ENCODE peak calls at places on chromosomes 6 and 20, in five cellular contexts. C, J, M, K and R are unnamed samples.

GRCh38 chr6:149012040-149012545 is 265.3 kb downstream of the UST start:
- DNase-seq in J (peak), K (no peak), C (peak), M (no peak), R (no peak)

GRCh38 chr6:52672422-52673025 is 1.6 kb downstream of the TMEM14A start:
- DNase-seq in J (no peak), C (no peak), M (no peak), K (no peak), R (no peak)

GRCh38 chr6:120378582-120379220 is 955.6 kb downstream of the TBC1D32 start:
- DNase-seq in C (peak), M (peak), K (peak), J (no peak), R (no peak)

GRCh38 chr20:58717278-58718091 is 24.9 kb downstream of the NPEPL1 start:
- DNase-seq in J (peak), C (no peak), M (no peak), K (peak), R (no peak)

GRCh38 chr20:21272279-21272678 is 30.9 kb upstream of the XRN2 start:
- DNase-seq in J (no peak), K (no peak), C (no peak), M (peak), R (no peak)

GRCh38 chr6:129890164-129890563 is 29.0 kb upstream of the TMEM244 start:
- DNase-seq in M (no peak), J (no peak), K (no peak), C (peak), R (no peak)

GRCh38 chr6:64310214-64310613 is 674.6 kb downstream of the PHF3 start:
- DNase-seq in J (no peak), K (no peak), M (no peak), C (no peak), R (no peak)

GRCh38 chr6:136932599-136932998 is 10.5 kb downstream of the SLC35D3 start:
- DNase-seq in M (no peak), K (no peak), C (no peak), J (no peak), R (no peak)

GRCh38 chr20:57412347-57413029 is 21.3 kb downstream of the RBM38 start:
- DNase-seq in M (no peak), C (no peak), J (no peak), K (no peak), R (no peak)

GRCh38 chr6:22788038-22788437 is 218.7 kb downstream of the HDGFL1 start:
- DNase-seq in J (no peak), C (no peak), M (no peak), K (no peak), R (no peak)

GRCh38 chr6:24458134-24458533 is 31.2 kb downstream of the GPLD1 start:
- DNase-seq in M (no peak), C (no peak), K (no peak), J (no peak), R (no peak)

GRCh38 chr6:5246141-5246869 is 14.4 kb downstream of the LYRM4 start:
- DNase-seq in C (no peak), K (no peak), J (no peak), M (no peak), R (no peak)

GRCh38 chr6:44257007-44257752 is at the start of gene SLC35B2:
- DNase-seq in K (peak), M (peak), J (peak), C (no peak), R (no peak)

GRCh38 chr6:164013480-164014208 is 599.1 kb downstream of the QKI start:
- DNase-seq in J (no peak), C (no peak), M (no peak), K (no peak), R (no peak)

GRCh38 chr6:110255356-110255755 is 75.1 kb downstream of the CDC40 start:
- DNase-seq in J (no peak), K (no peak), M (no peak), C (peak), R (no peak)

GRCh38 chr6:10554826-10555225 is 33.7 kb downstream of the GCNT2 start:
- DNase-seq in K (no peak), C (no peak), J (no peak), M (no peak), R (no peak)

GRCh38 chr6:142292191-142292924 is 9.4 kb upstream of the ADGRG6 start:
- DNase-seq in J (no peak), C (no peak), M (no peak), K (no peak), R (no peak)

GRCh38 chr6:154928325-154928922 is 66.7 kb upstream of the TIAM2 start:
- DNase-seq in K (peak), J (peak), C (peak), M (peak), R (peak)

GRCh38 chr6:32943864-32944263 is 3.0 kb upstream of the HLA-DMB start:
- DNase-seq in K (no peak), M (no peak), C (no peak), J (no peak), R (no peak)

GRCh38 chr6:15036690-15037245 is 209.1 kb upstream of the JARID2 start:
- DNase-seq in K (peak), J (peak), M (no peak), C (no peak), R (peak)

GRCh38 chr6:26124550-26125014 is 37.4 kb downstream of the HFE start:
- DNase-seq in J (no peak), M (peak), C (no peak), K (no peak), R (no peak)

DNA sequence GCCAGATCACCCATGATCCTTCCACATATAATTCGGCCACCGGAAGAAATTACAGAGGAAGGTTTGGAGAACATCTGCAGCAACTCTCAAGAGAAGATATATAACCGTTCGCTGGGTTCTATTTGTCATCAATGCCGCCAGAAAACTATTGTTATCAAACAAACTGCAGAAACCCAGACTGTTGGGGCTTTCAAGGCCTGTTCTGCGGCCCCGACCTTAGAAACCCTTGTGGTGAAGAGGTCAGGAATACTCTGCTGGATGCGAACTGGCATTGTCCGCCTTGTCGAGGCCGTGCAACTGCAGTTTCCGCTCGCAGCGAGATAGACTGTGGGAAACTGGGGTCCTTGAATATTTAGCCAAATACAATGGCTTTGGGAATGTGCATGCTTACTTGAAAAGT is 21.3 kb downstream of the PRSS16 start:
- DNase-seq in J (no peak), C (no peak), M (no peak), K (no peak), R (no peak)
- TF ChIP-seq CTCF in J (no peak), C (no peak), M (no peak), K (no peak), R (no peak)

GRCh38 chr20:64065062-64065972 is 2.3 kb downstream of the TCEA2 start:
- DNase-seq in J (no peak), C (no peak), K (no peak), M (peak), R (no peak)

GRCh38 chr20:64065973-64066341 is 3.0 kb downstream of the TCEA2 start:
- DNase-seq in M (peak), C (peak), J (no peak), K (no peak), R (no peak)

GRCh38 chr20:64062596-64063388 is at the start of gene TCEA2:
- DNase-seq in K (peak), J (peak), C (peak), M (peak), R (peak)

GRCh38 chr20:64063389-64064144 is 569 bp downstream of the TCEA2 start:
- DNase-seq in M (no peak), C (no peak), K (peak), J (peak), R (no peak)

GRCh38 chr20:64064145-64064698 is 1.2 kb downstream of the TCEA2 start:
- DNase-seq in K (no peak), J (peak), C (no peak), M (no peak), R (no peak)
- H3K4me3 ChIP-seq in K (peak), J (no peak), C (peak), M (peak), R (peak)

GRCh38 chr6:30612213-30612612 is 4.8 kb downstream of the PPP1R10 start:
- DNase-seq in J (no peak), C (no peak), K (no peak), M (no peak), R (no peak)
- TF ChIP-seq CTCF in J (peak), C (peak), K (peak), M (peak), R (peak)

GRCh38 chr6:13141392-13141791 is 186.9 kb downstream of the TBC1D7 start:
- DNase-seq in J (no peak), M (no peak), C (no peak), K (no peak), R (no peak)
- H3K4me3 ChIP-seq in J (no peak), M (no peak), C (no peak), K (no peak), R (no peak)

DNA sequence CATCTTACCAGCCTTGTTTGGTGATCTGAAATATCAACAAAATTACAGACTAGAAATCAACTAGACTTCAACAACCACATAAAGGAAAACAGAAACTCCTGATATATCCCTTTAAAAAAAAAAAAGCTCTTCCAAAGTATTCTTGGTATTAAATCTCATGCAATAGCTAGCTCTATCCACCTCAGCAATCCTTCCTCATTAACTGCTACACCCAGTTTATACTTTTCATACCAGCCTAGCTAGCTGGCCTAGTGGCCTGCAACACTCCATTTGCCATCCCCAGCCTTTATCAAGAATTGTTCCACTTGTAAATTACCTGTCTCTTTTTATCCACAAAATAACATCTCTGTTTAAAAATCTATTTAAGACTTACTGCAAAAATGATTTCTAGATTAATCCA is 69.0 kb downstream of the BACH2 start:
- DNase-seq in K (no peak), C (no peak), M (no peak), J (no peak), R (no peak)
- TF ChIP-seq CTCF in K (no peak), C (no peak), M (no peak), J (no peak), R (no peak)

GRCh38 chr6:87116922-87117321 is 22.0 kb upstream of the CGA start:
- DNase-seq in J (no peak), C (no peak), M (no peak), K (no peak), R (no peak)
- H3K4me3 ChIP-seq in J (no peak), C (no peak), M (no peak), K (no peak), R (no peak)